ENCODE peak calls at places on chromosome 7, in nine cellular contexts. J, W, S, M, F, Z, G, P and N are unnamed samples.

GRCh38 chr7:490461-491291 is 29.0 kb downstream of the PDGFA start:
- DNase-seq in Z (no peak), G (no peak), M (no peak), J (no peak), F (no peak), S (no peak), W (no peak), P (no peak), N (no peak)

GRCh38 chr7:157396316-157397035 is 59.7 kb downstream of the DNAJB6 start:
- DNase-seq in M (no peak), J (no peak), G (no peak), Z (no peak), P (no peak), F (no peak), W (no peak), S (no peak), N (no peak)

GRCh38 chr7:68088894-68089293 is 1092.3 kb downstream of the TYW1 start:
- DNase-seq in S (no peak), F (no peak), G (no peak), M (no peak), Z (no peak), J (no peak), W (no peak), P (no peak), N (no peak)

GRCh38 chr7:116317907-116318306 is 107.6 kb downstream of the TES start:
- DNase-seq in Z (peak; percentile 49), P (no peak), J (no peak), M (no peak), F (no peak), S (no peak), W (no peak), G (no peak), N (no peak)

GRCh38 chr7:156537006-156537405 is 103.6 kb upstream of the RNF32 start:
- DNase-seq in G (no peak), M (no peak), W (no peak), J (no peak), P (no peak), S (no peak), Z (no peak), F (no peak), N (no peak)

GRCh38 chr7:116197355-116197754 is 13.0 kb upstream of the TES start:
- DNase-seq in M (no peak), Z (no peak), P (no peak), W (no peak), J (no peak), G (no peak), F (no peak), S (no peak), N (no peak)

GRCh38 chr7:27922907-27923306 is 182.9 kb downstream of the TAX1BP1 start:
- DNase-seq in W (peak; percentile 45), Z (no peak), G (no peak), M (no peak), J (no peak), S (no peak), F (no peak), P (no peak), N (peak; percentile 36)

GRCh38 chr7:79453558-79454324 is at the start of gene MAGI2:
- DNase-seq in S (peak; percentile 53), P (peak; percentile 83), M (peak; percentile 13), Z (peak; percentile 90), W (no peak), G (no peak), J (peak; percentile 77), F (peak; percentile 46), N (peak; percentile 78)

GRCh38 chr7:41691286-41691966 is 11.5 kb downstream of the INHBA start:
- DNase-seq in P (no peak), W (no peak), Z (no peak), S (no peak), M (no peak), F (no peak), G (no peak), J (no peak), N (no peak)

GRCh38 chr7:123675092-123675473 is 19.4 kb downstream of the LMOD2 start:
- DNase-seq in S (no peak), M (peak; percentile 71), P (no peak), Z (peak; percentile 43), F (no peak), W (no peak), G (no peak), J (no peak), N (no peak)

GRCh38 chr7:128879939-128880746 is 17.5 kb downstream of the ATP6V1F start:
- DNase-seq in M (peak; percentile 55), S (peak; percentile 89), W (peak; percentile 77), G (no peak), P (peak; percentile 86), F (peak; percentile 97), J (peak; percentile 83), Z (peak; percentile 57), N (peak; percentile 88)

GRCh38 chr7:21911341-21911875 is 34.3 kb downstream of the CDCA7L start:
- DNase-seq in J (no peak), S (no peak), P (no peak), M (no peak), F (no peak), W (no peak), G (no peak), Z (peak; percentile 89), N (no peak)

GRCh38 chr7:22154130-22154529 is 202.8 kb downstream of the RAPGEF5 start:
- DNase-seq in P (peak; percentile 53), G (no peak), J (no peak), F (no peak), M (no peak), Z (no peak), S (no peak), W (no peak), N (no peak)

GRCh38 chr7:108653526-108653925 is 83.9 kb downstream of the DNAJB9 start:
- DNase-seq in M (no peak), F (no peak), G (no peak), W (no peak), Z (peak; percentile 88), S (no peak), P (no peak), J (no peak), N (no peak)

GRCh38 chr7:47640215-47640739 is 58.4 kb upstream of the TNS3 start:
- DNase-seq in P (no peak), G (no peak), M (no peak), S (no peak), J (no peak), W (no peak), F (no peak), Z (no peak), N (no peak)

GRCh38 chr7:114660007-114660406 is 245.4 kb downstream of the FOXP2 start:
- DNase-seq in P (no peak), M (no peak), F (no peak), J (no peak), Z (no peak), G (no peak), W (peak; percentile 19), S (no peak), N (peak; percentile 28)

GRCh38 chr7:130982160-130982638 is 248.2 kb upstream of the KLF14 start:
- DNase-seq in G (no peak), W (no peak), M (peak; percentile 38), P (no peak), F (peak; percentile 52), S (peak; percentile 36), J (peak; percentile 68), Z (peak; percentile 59), N (peak; percentile 28)

GRCh38 chr7:102883098-102883860 is 29.5 kb upstream of the LRRC17 start:
- DNase-seq in W (peak; percentile 18), S (no peak), G (no peak), P (no peak), Z (peak; percentile 67), M (peak; percentile 52), F (no peak), J (no peak), N (no peak)

GRCh38 chr7:27389508-27389907 is 146.9 kb downstream of the EVX1 start:
- DNase-seq in W (no peak), J (no peak), G (no peak), F (no peak), P (no peak), Z (peak; percentile 2), S (no peak), M (no peak), N (no peak)

GRCh38 chr7:83581667-83582435 is 67.1 kb downstream of the SEMA3E start:
- DNase-seq in J (no peak), Z (no peak), M (no peak), S (no peak), G (no peak), F (no peak), W (no peak), P (no peak), N (no peak)

GRCh38 chr7:5457245-5457735 is 33.7 kb upstream of the TNRC18 start:
- DNase-seq in W (no peak), P (no peak), S (no peak), G (no peak), M (no peak), Z (no peak), F (no peak), J (no peak), N (no peak)

GRCh38 chr7:4762121-4763055 is 13.0 kb upstream of the AP5Z1 start:
- DNase-seq in J (no peak), F (no peak), W (no peak), P (no peak), S (no peak), Z (no peak), M (no peak), G (no peak), N (no peak)

GRCh38 chr7:126698446-126698845 is 554.3 kb downstream of the GRM8 start:
- DNase-seq in G (no peak), P (no peak), Z (no peak), W (no peak), J (no peak), F (no peak), S (no peak), M (peak; percentile 34), N (no peak)

GRCh38 chr7:73738612-73739386 is at the start of gene ABHD11:
- DNase-seq in G (peak; percentile 96), F (peak; percentile 100), P (peak; percentile 99), W (peak; percentile 89), S (peak; percentile 99), Z (peak; percentile 97), J (peak; percentile 99), M (peak; percentile 97), N (peak; percentile 89)

GRCh38 chr7:134315679-134316538 is 821 bp downstream of the SLC35B4 start:
- DNase-seq in J (peak; percentile 45), P (no peak), G (no peak), Z (peak; percentile 31), W (no peak), M (peak; percentile 13), F (peak; percentile 51), S (no peak), N (no peak)

GRCh38 chr7:29565982-29566746 is 2.5 kb downstream of the PRR15 start:
- DNase-seq in Z (peak; percentile 1), P (no peak), G (no peak), S (no peak), J (no peak), M (no peak), F (no peak), W (no peak), N (no peak)

GRCh38 chr7:97421307-97421905 is 303.9 kb downstream of the SDHAF3 start:
- DNase-seq in W (no peak), J (no peak), F (no peak), P (no peak), M (no peak), G (no peak), Z (no peak), S (no peak), N (no peak)

GRCh38 chr7:2210551-2211258 is 22.0 kb downstream of the MAD1L1 start:
- DNase-seq in F (no peak), J (no peak), W (no peak), M (no peak), S (no peak), G (no peak), P (no peak), Z (no peak), N (no peak)

GRCh38 chr7:23520582-23520981 is 11.2 kb downstream of the TRA2A start:
- DNase-seq in J (no peak), M (no peak), G (no peak), Z (no peak), F (no peak), S (no peak), W (no peak), P (no peak), N (no peak)

GRCh38 chr7:46286346-46286745 is 365.3 kb upstream of the IGFBP3 start:
- DNase-seq in W (no peak), M (peak; percentile 38), Z (no peak), S (no peak), F (no peak), P (no peak), J (no peak), G (no peak), N (no peak)

GRCh38 chr7:28954446-28954845 is 3.7 kb downstream of the TRIL start:
- DNase-seq in Z (peak; percentile 59), W (no peak), S (no peak), G (no peak), F (no peak), P (no peak), M (no peak), J (no peak), N (no peak)